ENCODE peak calls at places on chromosome 12, in six cellular contexts. A, W, F, H, J and U are unnamed samples.

GRCh38 chr12:120388711-120389431 is 19.9 kb upstream of the MSI1 start:
- DNase-seq in A (no peak), W (peak; percentile 97), F (peak; percentile 96), H (no peak), J (peak; percentile 12), U (no peak)

GRCh38 chr12:124233846-124234620 is 60.9 kb upstream of the RFLNA start:
- DNase-seq in A (no peak), W (no peak), F (no peak), H (no peak), J (peak; percentile 64), U (no peak)

GRCh38 chr12:41531147-41531829 is 343.2 kb downstream of the PDZRN4 start:
- DNase-seq in A (no peak), W (no peak), F (no peak), H (no peak), J (no peak), U (no peak)

GRCh38 chr12:100927825-100928224 is 133.2 kb downstream of the ANO4 start:
- DNase-seq in A (peak; percentile 75), W (no peak), F (no peak), H (no peak), J (peak; percentile 91), U (no peak)

GRCh38 chr12:93896427-93896826 is 219.3 kb downstream of the CRADD start:
- DNase-seq in A (no peak), W (peak; percentile 8), F (peak; percentile 52), H (peak; percentile 2), J (peak; percentile 43), U (no peak)

GRCh38 chr12:16962889-16963288 is 356.9 kb upstream of the LMO3 start:
- DNase-seq in A (peak; percentile 25), W (no peak), F (no peak), H (no peak), J (no peak), U (no peak)

GRCh38 chr12:124972211-124972610 is 16.7 kb downstream of the DHX37 start:
- DNase-seq in A (no peak), W (no peak), F (no peak), H (no peak), J (no peak), U (no peak)

GRCh38 chr12:31867292-31867691 is 91.9 kb upstream of the RESF1 start:
- DNase-seq in A (no peak), W (no peak), F (no peak), H (no peak), J (no peak), U (no peak)

GRCh38 chr12:1640630-1641234 is 11.7 kb downstream of the WNT5B start:
- DNase-seq in A (no peak), W (no peak), F (no peak), H (no peak), J (no peak), U (no peak)

GRCh38 chr12:14567311-14568195 is at the start of gene PLBD1:
- DNase-seq in A (peak; percentile 44), W (peak; percentile 73), F (peak; percentile 88), H (peak; percentile 46), J (peak; percentile 50), U (peak; percentile 67)

GRCh38 chr12:13940466-13940865 is 40.9 kb downstream of the GRIN2B start:
- DNase-seq in A (no peak), W (no peak), F (peak; percentile 14), H (no peak), J (no peak), U (no peak)

GRCh38 chr12:107519906-107520859 is 165.4 kb upstream of the PWP1 start:
- DNase-seq in A (no peak), W (no peak), F (no peak), H (no peak), J (no peak), U (no peak)

GRCh38 chr12:95942106-95942531 is 295 bp downstream of the CCDC38 start:
- DNase-seq in A (no peak), W (no peak), F (peak; percentile 80), H (peak; percentile 40), J (peak; percentile 31), U (no peak)

GRCh38 chr12:8033153-8034044 is 883 bp downstream of the FOXJ2 start:
- DNase-seq in A (peak; percentile 26), W (peak; percentile 62), F (peak; percentile 81), H (peak; percentile 34), J (peak; percentile 67), U (peak; percentile 65)

GRCh38 chr12:118219772-118220171 is 83.8 kb downstream of the PEBP1 start:
- DNase-seq in A (no peak), W (no peak), F (no peak), H (peak; percentile 35), J (no peak), U (no peak)

GRCh38 chr12:25332143-25332542 is 81.4 kb upstream of the KRAS start:
- DNase-seq in A (no peak), W (no peak), F (no peak), H (no peak), J (no peak), U (no peak)

GRCh38 chr12:100068305-100068704 is 74.4 kb downstream of the BLTP3B start:
- DNase-seq in A (no peak), W (no peak), F (no peak), H (no peak), J (no peak), U (no peak)

GRCh38 chr12:51846911-51847829 is 1.3 kb downstream of the FIGNL2 start:
- DNase-seq in A (no peak), W (peak; percentile 94), F (peak; percentile 89), H (no peak), J (peak; percentile 46), U (peak; percentile 84)

GRCh38 chr12:113130457-113131135 is 5.0 kb downstream of the RASAL1 start:
- DNase-seq in A (peak; percentile 30), W (peak; percentile 56), F (peak; percentile 85), H (peak; percentile 55), J (peak; percentile 23), U (no peak)

GRCh38 chr12:132151145-132151765 is 7.0 kb downstream of the NOC4L start:
- DNase-seq in A (no peak), W (no peak), F (no peak), H (no peak), J (no peak), U (no peak)

GRCh38 chr12:120394483-120395367 is 25.8 kb upstream of the MSI1 start:
- DNase-seq in A (peak; percentile 57), W (peak; percentile 92), F (peak; percentile 94), H (no peak), J (no peak), U (peak; percentile 56)

GRCh38 chr12:92506460-92506859 is 196.3 kb upstream of the PLEKHG7 start:
- DNase-seq in A (no peak), W (no peak), F (no peak), H (no peak), J (no peak), U (no peak)

GRCh38 chr12:65824314-65824563 is at the start of gene HMGA2:
- DNase-seq in A (peak; percentile 93), W (no peak), F (no peak), H (no peak), J (peak; percentile 90), U (peak; percentile 79)

GRCh38 chr12:31215521-31216232 is 110.3 kb downstream of the SINHCAF start:
- DNase-seq in A (no peak), W (no peak), F (no peak), H (peak; percentile 18), J (no peak), U (no peak)

GRCh38 chr12:115461401-115461800 is 777.4 kb upstream of the TBX3 start:
- DNase-seq in A (no peak), W (no peak), F (no peak), H (no peak), J (no peak), U (no peak)

GRCh38 chr12:58453306-58453705 is 467.0 kb downstream of the LRIG3 start:
- DNase-seq in A (no peak), W (no peak), F (no peak), H (no peak), J (peak; percentile 24), U (no peak)

GRCh38 chr12:54228471-54228870 is 39.7 kb upstream of the SMUG1 start:
- DNase-seq in A (no peak), W (no peak), F (no peak), H (no peak), J (no peak), U (no peak)

GRCh38 chr12:49616533-49617219 is 6.7 kb upstream of the PRPF40B start:
- DNase-seq in A (no peak), W (no peak), F (no peak), H (no peak), J (no peak), U (no peak)

GRCh38 chr12:49621651-49622500 is 1.5 kb upstream of the PRPF40B start:
- DNase-seq in A (no peak), W (no peak), F (no peak), H (peak; percentile 31), J (peak; percentile 37), U (no peak)

GRCh38 chr12:49618576-49618975 is 4.8 kb upstream of the PRPF40B start:
- DNase-seq in A (no peak), W (no peak), F (no peak), H (no peak), J (no peak), U (no peak)

GRCh38 chr12:49622501-49623141 is 740 bp upstream of the PRPF40B start:
- DNase-seq in A (no peak), W (peak; percentile 58), F (peak; percentile 64), H (peak; percentile 79), J (peak; percentile 76), U (peak; percentile 40)

GRCh38 chr12:49619286-49619685 is 4.1 kb upstream of the PRPF40B start:
- DNase-seq in A (peak; percentile 58), W (no peak), F (no peak), H (no peak), J (peak; percentile 34), U (no peak)
- H3K4me1 ChIP-seq in A (peaks cover 30% of the 10 kb centered on the region), W (peaks cover 12% of the 10 kb centered on the region), F (peaks cover 23% of the 10 kb centered on the region), H (peaks cover 36% of the 10 kb centered on the region), J (peaks cover 12% of the 10 kb centered on the region), U (peaks cover 10% of the 10 kb centered on the region)

DNA sequence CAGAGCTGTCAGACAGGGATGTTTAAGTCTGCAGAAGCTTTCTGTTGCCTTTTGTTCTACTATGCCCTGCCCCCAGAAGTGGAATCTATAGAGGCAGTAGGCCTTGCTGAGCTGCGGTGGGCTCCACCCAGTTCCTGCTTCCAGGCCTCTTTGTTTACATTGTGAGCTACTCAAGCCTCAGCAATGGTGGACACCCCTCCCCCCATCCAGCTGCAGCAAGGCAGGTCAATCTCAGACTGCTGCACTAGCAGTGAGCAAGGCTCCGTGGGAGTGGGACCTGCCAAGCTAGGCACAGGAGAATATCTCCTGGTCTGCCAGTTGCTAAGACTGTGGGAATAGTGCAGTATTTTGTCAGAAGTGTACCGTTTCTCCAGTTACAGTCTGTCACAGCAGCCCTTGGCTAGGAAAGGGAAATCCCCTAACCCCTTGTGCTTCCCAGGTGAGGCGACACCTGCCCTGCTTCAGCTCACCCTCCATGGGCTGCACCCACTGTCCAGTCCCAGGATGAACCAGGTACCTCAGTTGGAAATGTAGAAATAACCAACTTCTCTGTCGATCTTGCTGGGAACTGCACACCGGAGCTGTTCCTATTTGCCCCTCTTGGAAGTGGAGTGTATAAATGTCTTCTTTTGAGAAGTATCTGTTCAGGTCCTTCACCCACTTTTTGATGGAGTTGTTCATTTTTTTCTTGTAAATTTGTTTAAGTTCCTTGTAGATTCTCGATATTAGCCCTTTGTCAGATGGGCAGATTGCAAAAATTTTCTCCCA is 213.5 kb upstream of the SLC38A2 start:
- DNase-seq in A (peak; percentile 93), W (peak; percentile 88), F (peak; percentile 68), H (peak; percentile 4), J (peak; percentile 39), U (peak; percentile 73)
- TF ChIP-seq EZH2phosphoT487 in A (no peak), W (no peak), F (no peak), H (no peak), J (no peak), U (no peak)

GRCh38 chr12:53051881-53052412 is 2.1 kb downstream of the TNS2 start:
- DNase-seq in A (no peak), W (no peak), F (no peak), H (no peak), J (no peak), U (no peak)
- H3K4me1 ChIP-seq in A (peaks cover 63% of the 10 kb centered on the region), W (peaks cover 40% of the 10 kb centered on the region), F (peaks cover 52% of the 10 kb centered on the region), H (peaks cover 17% of the 10 kb centered on the region), J (peaks cover 73% of the 10 kb centered on the region), U (peaks cover 55% of the 10 kb centered on the region)

GRCh38 chr12:24054411-24054810 is 104.9 kb upstream of the SOX5 start:
- DNase-seq in A (no peak), W (no peak), F (no peak), H (no peak), J (no peak), U (no peak)
- TF ChIP-seq EZH2phosphoT487 in A (no peak), W (no peak), F (no peak), H (no peak), J (no peak), U (no peak)